ENCODE peak calls at places on chromosomes 16 and 17, in seven cellular contexts. One of them, this sample, is unnamed.

GRCh38 chr17:55768946-55769624 is 18.2 kb downstream of the PCTP start:
- DNase-seq in GM12891: no peak
- DNase-seq in ovary: no peak
- DNase-seq in heart left ventricle: no peak
- DNase-seq in HCT116: no peak
- DNase-seq in adrenal gland: no peak
- DNase-seq in uterus: no peak
- DNase-seq in this sample: no peak

GRCh38 chr17:37234106-37234505 is 141.7 kb upstream of the C17orf78 start:
- DNase-seq in GM12891: no peak
- DNase-seq in adrenal gland: no peak
- DNase-seq in HCT116: no peak
- DNase-seq in uterus: no peak
- DNase-seq in ovary: no peak
- DNase-seq in heart left ventricle: no peak
- DNase-seq in this sample: no peak

GRCh38 chr17:18968945-18969887 is 17.3 kb downstream of the SLC5A10 start:
- DNase-seq in HCT116: no peak
- DNase-seq in uterus: peak
- DNase-seq in ovary: no peak
- DNase-seq in GM12891: no peak
- DNase-seq in heart left ventricle: no peak
- DNase-seq in adrenal gland: peak
- DNase-seq in this sample: peak

GRCh38 chr17:16991349-16992009 is 19.6 kb upstream of the TNFRSF13B start:
- DNase-seq in heart left ventricle: peak
- DNase-seq in GM12891: peak
- DNase-seq in ovary: peak
- DNase-seq in HCT116: peak
- DNase-seq in adrenal gland: peak
- DNase-seq in uterus: peak
- DNase-seq in this sample: peak

GRCh38 chr16:48481772-48482171 is 96.6 kb upstream of the SIAH1 start:
- DNase-seq in uterus: no peak
- DNase-seq in GM12891: no peak
- DNase-seq in adrenal gland: no peak
- DNase-seq in heart left ventricle: no peak
- DNase-seq in HCT116: no peak
- DNase-seq in ovary: no peak
- DNase-seq in this sample: no peak

GRCh38 chr16:70453891-70454220 is 539 bp upstream of the FCSK start:
- DNase-seq in uterus: no peak
- DNase-seq in ovary: no peak
- DNase-seq in GM12891: no peak
- DNase-seq in adrenal gland: no peak
- DNase-seq in heart left ventricle: no peak
- DNase-seq in HCT116: no peak
- DNase-seq in this sample: no peak

GRCh38 chr17:2724783-2725164 is 13.2 kb upstream of the CLUH start:
- DNase-seq in adrenal gland: peak
- DNase-seq in ovary: no peak
- DNase-seq in GM12891: peak
- DNase-seq in heart left ventricle: no peak
- DNase-seq in uterus: no peak
- DNase-seq in HCT116: no peak
- DNase-seq in this sample: no peak

GRCh38 chr17:17325816-17326215 is 22.6 kb downstream of the NT5M start:
- DNase-seq in adrenal gland: no peak
- DNase-seq in HCT116: no peak
- DNase-seq in uterus: no peak
- DNase-seq in ovary: peak
- DNase-seq in heart left ventricle: no peak
- DNase-seq in GM12891: no peak
- DNase-seq in this sample: no peak

GRCh38 chr17:73308017-73308823 is 3.6 kb downstream of the CDC42EP4 start:
- DNase-seq in uterus: peak
- DNase-seq in heart left ventricle: peak
- DNase-seq in HCT116: peak
- DNase-seq in adrenal gland: peak
- DNase-seq in ovary: peak
- DNase-seq in GM12891: no peak
- DNase-seq in this sample: peak

GRCh38 chr17:47999612-48000011 is 28.7 kb downstream of the CDK5RAP3 start:
- DNase-seq in adrenal gland: no peak
- DNase-seq in ovary: no peak
- DNase-seq in GM12891: no peak
- DNase-seq in HCT116: no peak
- DNase-seq in heart left ventricle: no peak
- DNase-seq in uterus: no peak
- DNase-seq in this sample: peak

GRCh38 chr17:83179811-83180210 is 100.4 kb downstream of the METRNL start:
- DNase-seq in ovary: peak
- DNase-seq in HCT116: no peak
- DNase-seq in heart left ventricle: no peak
- DNase-seq in adrenal gland: no peak
- DNase-seq in uterus: no peak
- DNase-seq in GM12891: no peak
- DNase-seq in this sample: no peak

GRCh38 chr17:6456914-6457687 is 12.8 kb downstream of the PIMREG start:
- DNase-seq in uterus: no peak
- DNase-seq in ovary: peak
- DNase-seq in heart left ventricle: no peak
- DNase-seq in GM12891: no peak
- DNase-seq in adrenal gland: peak
- DNase-seq in HCT116: no peak
- DNase-seq in this sample: peak

GRCh38 chr17:37608369-37609169 is 649 bp downstream of the SYNRG start:
- DNase-seq in ovary: no peak
- DNase-seq in HCT116: no peak
- DNase-seq in heart left ventricle: no peak
- DNase-seq in adrenal gland: no peak
- DNase-seq in GM12891: peak
- DNase-seq in uterus: no peak
- DNase-seq in this sample: peak

GRCh38 chr17:28928061-28928460 is 23.3 kb downstream of the PHF12 start:
- DNase-seq in heart left ventricle: no peak
- DNase-seq in HCT116: no peak
- DNase-seq in ovary: no peak
- DNase-seq in uterus: no peak
- DNase-seq in GM12891: no peak
- DNase-seq in adrenal gland: no peak
- DNase-seq in this sample: no peak

GRCh38 chr16:17476414-17477259 is 5.9 kb upstream of the XYLT1 start:
- DNase-seq in ovary: no peak
- DNase-seq in adrenal gland: peak
- DNase-seq in uterus: peak
- DNase-seq in GM12891: no peak
- DNase-seq in HCT116: peak
- DNase-seq in heart left ventricle: peak
- DNase-seq in this sample: peak

GRCh38 chr17:58332720-58333395 is 4.3 kb upstream of the TSPOAP1 start:
- DNase-seq in ovary: no peak
- DNase-seq in HCT116: no peak
- DNase-seq in uterus: no peak
- DNase-seq in GM12891: no peak
- DNase-seq in heart left ventricle: no peak
- DNase-seq in adrenal gland: no peak
- DNase-seq in this sample: no peak

GRCh38 chr16:90047714-90048346 is 28.6 kb upstream of the DBNDD1 start:
- DNase-seq in uterus: peak
- DNase-seq in HCT116: no peak
- DNase-seq in adrenal gland: peak
- DNase-seq in ovary: peak
- DNase-seq in GM12891: no peak
- DNase-seq in heart left ventricle: no peak
- DNase-seq in this sample: no peak

GRCh38 chr17:2179615-2180295 is 123.8 kb downstream of the SMG6 start:
- DNase-seq in GM12891: no peak
- DNase-seq in uterus: peak
- DNase-seq in ovary: peak
- DNase-seq in adrenal gland: peak
- DNase-seq in HCT116: no peak
- DNase-seq in heart left ventricle: peak
- DNase-seq in this sample: no peak

GRCh38 chr16:31001507-31002251 is 8.8 kb downstream of the STX1B start:
- DNase-seq in heart left ventricle: no peak
- DNase-seq in uterus: no peak
- DNase-seq in HCT116: no peak
- DNase-seq in GM12891: no peak
- DNase-seq in adrenal gland: peak
- DNase-seq in ovary: no peak
- DNase-seq in this sample: no peak

GRCh38 chr16:46962629-46963028 is 10.8 kb downstream of the DNAJA2 start:
- DNase-seq in uterus: no peak
- DNase-seq in GM12891: no peak
- DNase-seq in HCT116: no peak
- DNase-seq in heart left ventricle: no peak
- DNase-seq in adrenal gland: no peak
- DNase-seq in ovary: no peak
- DNase-seq in this sample: no peak

GRCh38 chr17:18043491-18043890 is 4.3 kb downstream of the GID4 start:
- DNase-seq in heart left ventricle: no peak
- DNase-seq in uterus: no peak
- DNase-seq in GM12891: no peak
- DNase-seq in ovary: no peak
- DNase-seq in adrenal gland: no peak
- DNase-seq in HCT116: peak
- DNase-seq in this sample: no peak

GRCh38 chr16:23516366-23517137 is 6.3 kb upstream of the GGA2 start:
- DNase-seq in uterus: no peak
- DNase-seq in HCT116: no peak
- DNase-seq in heart left ventricle: no peak
- DNase-seq in adrenal gland: no peak
- DNase-seq in ovary: no peak
- DNase-seq in GM12891: no peak
- DNase-seq in this sample: no peak

GRCh38 chr16:71214771-71215381 is 15.6 kb downstream of the HYDIN start:
- DNase-seq in GM12891: no peak
- DNase-seq in ovary: no peak
- DNase-seq in heart left ventricle: no peak
- DNase-seq in adrenal gland: no peak
- DNase-seq in uterus: no peak
- DNase-seq in HCT116: peak
- DNase-seq in this sample: no peak

GRCh38 chr17:59848778-59849177 is 44.0 kb downstream of the TUBD1 start:
- DNase-seq in adrenal gland: peak
- DNase-seq in heart left ventricle: no peak
- DNase-seq in ovary: no peak
- DNase-seq in HCT116: no peak
- DNase-seq in GM12891: no peak
- DNase-seq in uterus: peak
- DNase-seq in this sample: no peak

GRCh38 chr16:84614914-84615813 is 2.7 kb downstream of the COTL1 start:
- DNase-seq in uterus: no peak
- DNase-seq in GM12891: no peak
- DNase-seq in adrenal gland: no peak
- DNase-seq in ovary: no peak
- DNase-seq in HCT116: no peak
- DNase-seq in heart left ventricle: no peak
- DNase-seq in this sample: no peak

GRCh38 chr17:4230142-4230541 is 33.6 kb downstream of the ANKFY1 start:
- DNase-seq in heart left ventricle: peak
- DNase-seq in HCT116: peak
- DNase-seq in uterus: peak
- DNase-seq in adrenal gland: peak
- DNase-seq in ovary: peak
- DNase-seq in GM12891: no peak
- DNase-seq in this sample: peak

GRCh38 chr16:9119795-9120194 is 28.4 kb downstream of the HAPSTR1 start:
- DNase-seq in heart left ventricle: peak
- DNase-seq in GM12891: no peak
- DNase-seq in ovary: no peak
- DNase-seq in HCT116: no peak
- DNase-seq in uterus: peak
- DNase-seq in adrenal gland: peak
- DNase-seq in this sample: no peak

GRCh38 chr17:21041753-21042433 is 918 bp downstream of the USP22 start:
- DNase-seq in adrenal gland: peak
- DNase-seq in GM12891: peak
- DNase-seq in heart left ventricle: peak
- DNase-seq in ovary: peak
- DNase-seq in HCT116: peak
- DNase-seq in uterus: peak
- DNase-seq in this sample: peak

DNA sequence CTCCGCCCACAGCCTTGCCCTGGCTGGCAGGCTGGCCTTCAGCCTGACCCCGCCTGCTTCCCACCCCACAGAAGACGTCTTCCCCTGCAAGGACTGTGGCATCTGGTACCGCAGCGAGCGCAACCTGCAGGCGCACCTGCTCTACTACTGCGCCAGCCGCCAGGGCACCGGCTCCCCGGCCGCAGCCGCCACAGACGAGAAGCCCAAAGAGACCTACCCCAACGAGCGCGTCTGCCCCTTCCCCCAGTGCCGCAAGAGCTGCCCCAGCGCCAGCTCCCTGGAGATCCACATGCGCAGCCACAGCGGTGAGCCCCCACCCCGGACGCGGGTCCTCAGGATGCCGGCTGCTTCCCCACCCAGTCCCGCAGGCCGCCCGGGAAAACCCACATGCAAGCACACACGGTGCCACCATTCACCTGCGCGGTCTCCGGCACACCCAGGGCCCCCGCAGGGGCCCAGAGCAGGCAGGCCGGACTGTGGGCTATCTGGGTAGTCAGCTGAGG is 38.2 kb upstream of the ZC3H18 start:
- DNase-seq in adrenal gland: no peak
- DNase-seq in HCT116: no peak
- DNase-seq in ovary: peak
- DNase-seq in uterus: no peak
- DNase-seq in GM12891: no peak
- DNase-seq in heart left ventricle: no peak
- DNase-seq in this sample: no peak
- TF ChIP-seq POLR2A in adrenal gland: no peak
- TF ChIP-seq POLR2A in HCT116: no peak
- TF ChIP-seq POLR2A in ovary: no peak
- TF ChIP-seq POLR2A in uterus: no peak
- TF ChIP-seq POLR2A in GM12891: no peak
- TF ChIP-seq POLR2A in heart left ventricle: no peak
- TF ChIP-seq POLR2A in this sample: no peak

GRCh38 chr17:75666959-75667790 is at the start of the genes RECQL5 and SAP30BP:
- DNase-seq in heart left ventricle: peak
- DNase-seq in adrenal gland: peak
- DNase-seq in uterus: peak
- DNase-seq in ovary: peak
- DNase-seq in GM12891: peak
- DNase-seq in HCT116: peak
- DNase-seq in this sample: peak
- TF ChIP-seq POLR2A in heart left ventricle: no peak
- TF ChIP-seq POLR2A in adrenal gland: peak
- TF ChIP-seq POLR2A in uterus: peak
- TF ChIP-seq POLR2A in ovary: peak
- TF ChIP-seq POLR2A in GM12891: peak
- TF ChIP-seq POLR2A in HCT116: peak
- TF ChIP-seq POLR2A in this sample: peak

GRCh38 chr17:78172284-78173024 is 4.1 kb downstream of the SYNGR2 start:
- DNase-seq in heart left ventricle: no peak
- DNase-seq in ovary: peak
- DNase-seq in GM12891: no peak
- DNase-seq in adrenal gland: peak
- DNase-seq in uterus: peak
- DNase-seq in HCT116: no peak
- DNase-seq in this sample: no peak
- TF ChIP-seq POLR2A in heart left ventricle: no peak
- TF ChIP-seq POLR2A in ovary: no peak
- TF ChIP-seq POLR2A in GM12891: no peak
- TF ChIP-seq POLR2A in adrenal gland: no peak
- TF ChIP-seq POLR2A in uterus: no peak
- TF ChIP-seq POLR2A in HCT116: no peak
- TF ChIP-seq POLR2A in this sample: no peak

GRCh38 chr17:78677303-78678219 is 100.4 kb upstream of the DNAH17 start:
- DNase-seq in uterus: no peak
- DNase-seq in adrenal gland: peak
- DNase-seq in heart left ventricle: no peak
- DNase-seq in ovary: no peak
- DNase-seq in HCT116: no peak
- DNase-seq in GM12891: no peak
- DNase-seq in this sample: peak
- TF ChIP-seq POLR2A in uterus: no peak
- TF ChIP-seq POLR2A in adrenal gland: no peak
- TF ChIP-seq POLR2A in heart left ventricle: no peak
- TF ChIP-seq POLR2A in ovary: no peak
- TF ChIP-seq POLR2A in HCT116: no peak
- TF ChIP-seq POLR2A in GM12891: no peak
- TF ChIP-seq POLR2A in this sample: no peak